ENCODE peak calls at places on chromosomes 13 and 19, in six cellular contexts. S, J, U, W, T and H are unnamed samples. For H3K4me1, the result is how much of the 10 kb centered on the place peaks cover.

GRCh38 chr19:55442372-55443044 is 592 bp downstream of the SHISA7 start:
- DNase-seq in J (no peak), T (peak), W (no peak), U (no peak), S (no peak), H (no peak)

GRCh38 chr13:75469087-75469486 is 12.9 kb downstream of the TBC1D4 start:
- DNase-seq in J (no peak), S (no peak), W (no peak), T (peak), U (no peak), H (no peak)

GRCh38 chr19:2089001-2089711 is 7.0 kb downstream of the MOB3A start:
- DNase-seq in U (no peak), W (peak), J (no peak), T (no peak), S (peak), H (no peak)

GRCh38 chr19:34837262-34837661 is 64.2 kb upstream of the ZNF599 start:
- DNase-seq in U (no peak), S (no peak), J (peak), W (no peak), T (no peak), H (peak)

GRCh38 chr19:8206147-8207087 is 2.8 kb upstream of the CERS4 start:
- DNase-seq in U (no peak), W (no peak), S (no peak), T (no peak), J (no peak), H (peak)

GRCh38 chr19:45769821-45770191 is 754 bp upstream of the SIX5 start:
- DNase-seq in S (peak), J (no peak), T (peak), U (peak), W (no peak), H (peak)

GRCh38 chr13:113962386-113962785 is 11.5 kb downstream of the C13orf46 start:
- DNase-seq in T (no peak), J (peak), U (peak), W (no peak), S (no peak), H (no peak)

GRCh38 chr19:50548191-50549058 is 19.8 kb downstream of the LRRC4B start:
- DNase-seq in J (no peak), U (no peak), W (no peak), T (no peak), S (no peak), H (no peak)

GRCh38 chr19:46902402-46902766 is 41.6 kb downstream of the ARHGAP35 start:
- DNase-seq in S (peak), W (peak), J (no peak), T (no peak), U (no peak), H (peak)

GRCh38 chr19:46909356-46909755 is 48.6 kb downstream of the ARHGAP35 start:
- DNase-seq in T (no peak), S (no peak), U (no peak), J (no peak), W (no peak), H (no peak)

GRCh38 chr19:46903458-46903857 is 42.7 kb downstream of the ARHGAP35 start:
- DNase-seq in T (no peak), J (no peak), W (no peak), S (no peak), U (no peak), H (no peak)

GRCh38 chr19:46907880-46908279 is 47.1 kb downstream of the ARHGAP35 start:
- DNase-seq in J (no peak), S (no peak), T (no peak), W (no peak), U (no peak), H (no peak)

DNA sequence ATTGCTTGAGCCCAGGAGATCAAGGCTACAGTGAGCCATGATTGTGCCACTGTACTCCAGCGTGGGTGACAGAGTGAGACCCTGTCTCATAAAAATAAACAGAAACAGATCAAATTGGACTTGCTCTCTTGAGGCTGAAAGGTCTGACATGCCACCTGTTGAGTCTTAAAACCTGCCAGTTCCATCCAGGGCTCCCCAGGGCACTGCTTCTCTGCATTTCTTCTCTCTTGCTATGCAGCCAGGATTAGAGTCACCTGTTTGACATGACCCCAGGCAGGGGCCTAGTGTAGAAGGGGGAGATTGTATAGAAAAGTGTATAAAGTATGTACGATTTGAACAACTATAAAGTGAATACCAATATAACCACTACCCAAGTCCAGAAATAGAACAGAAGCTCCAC is 45.4 kb downstream of the ARHGAP35 start:
- DNase-seq in T (no peak), J (no peak), W (no peak), S (no peak), U (no peak), H (no peak)
- H3K4me1 ChIP-seq in T (under half), J (half or more), W (under half), S (under half), U (under half), H (under half)

GRCh38 chr13:49314344-49314882 is 66.7 kb downstream of the CDADC1 start:
- DNase-seq in S (peak), U (no peak), J (no peak), T (no peak), W (peak), H (no peak)
- H3K4me1 ChIP-seq in S (under half), U (under half), J (under half), T (under half), W (under half), H (under half)

GRCh38 chr19:13011653-13012389 is 16.5 kb downstream of the NFIX start:
- DNase-seq in T (no peak), J (no peak), S (no peak), W (no peak), U (no peak), H (no peak)

GRCh38 chr19:13010992-13011652 is 15.8 kb downstream of the NFIX start:
- DNase-seq in S (no peak), T (no peak), W (no peak), J (no peak), U (no peak), H (no peak)

GRCh38 chr19:13012690-13013608 is 17.7 kb downstream of the NFIX start:
- DNase-seq in J (peak), U (no peak), T (peak), S (peak), W (peak), H (no peak)

GRCh38 chr19:13013649-13014048 is 18.4 kb downstream of the NFIX start:
- DNase-seq in J (no peak), T (no peak), S (no peak), U (no peak), W (peak), H (no peak)

DNA sequence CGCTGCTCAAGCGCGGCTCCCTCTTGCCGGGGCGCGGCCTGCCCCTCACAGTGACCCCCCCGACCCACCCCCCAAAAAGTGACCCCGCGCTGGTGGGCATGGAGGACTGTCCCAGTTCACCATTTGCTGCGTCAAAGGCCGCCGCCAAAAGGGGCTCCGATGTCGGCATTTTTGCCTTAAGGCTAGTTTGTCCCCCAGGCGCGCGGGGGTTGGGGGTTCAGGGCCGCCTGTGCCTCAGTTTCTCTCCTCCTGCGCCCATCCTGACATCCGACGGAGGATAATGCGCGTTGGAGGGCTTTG is 17.1 kb downstream of the NFIX start:
- DNase-seq in W (no peak), S (no peak), J (no peak), T (no peak), U (no peak), H (no peak)
- H3K4me1 ChIP-seq in W (under half), S (under half), J (half or more), T (under half), U (half or more), H (under half)

GRCh38 chr19:54151362-54152035 is 8.0 kb downstream of the LENG1 start:
- DNase-seq in T (no peak), S (no peak), J (no peak), W (no peak), U (no peak), H (no peak)
- H3K4me1 ChIP-seq in T (under half), S (under half), J (under half), W (under half), U (under half), H (under half)

DNA sequence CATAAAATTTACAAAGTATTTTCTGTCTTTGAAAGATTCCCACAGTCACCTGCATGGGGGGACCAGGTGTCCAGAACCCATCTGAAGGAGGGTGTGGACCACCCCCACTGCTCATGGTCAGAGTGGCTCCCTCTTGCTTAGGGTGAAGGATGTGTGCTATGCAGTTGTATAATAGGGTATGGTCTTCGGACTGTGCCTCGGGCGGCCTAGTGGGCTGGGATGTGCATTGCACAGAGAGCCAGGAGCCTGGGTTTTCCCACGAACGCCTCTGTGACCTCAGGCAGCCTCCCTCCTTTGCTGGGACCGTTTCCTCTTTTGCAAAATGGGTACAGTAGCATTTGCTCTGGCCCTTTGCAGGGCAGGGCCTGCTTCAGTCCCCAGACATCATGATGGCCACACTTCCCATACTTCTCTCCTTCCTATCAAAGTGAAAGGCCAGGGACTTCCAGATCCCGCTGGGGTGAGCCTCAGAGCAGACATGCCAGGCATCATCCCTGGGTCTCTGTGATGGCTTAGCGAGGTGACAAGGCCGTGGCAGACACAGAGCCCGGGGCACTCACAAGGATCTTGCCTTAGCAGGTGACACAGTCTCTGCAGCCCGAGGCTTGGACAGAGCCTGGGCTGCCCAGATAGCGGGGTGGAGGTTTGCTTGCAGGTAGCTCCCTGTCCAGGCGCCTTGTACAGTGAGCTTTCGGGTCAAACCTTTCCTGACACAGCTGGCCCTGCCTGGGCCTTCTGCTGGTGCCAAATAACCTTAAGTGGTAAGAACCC is 59.4 kb upstream of the ZNF536 start:
- DNase-seq in U (no peak), J (no peak), S (no peak), T (no peak), W (no peak), H (no peak)
- H3K4me1 ChIP-seq in U (under half), J (under half), S (under half), T (under half), W (under half), H (under half)

GRCh38 chr19:46904114-46905060 is 43.6 kb downstream of the ARHGAP35 start:
- DNase-seq in W (peak), J (peak), U (no peak), T (no peak), S (peak), H (peak)
- H3K4me1 ChIP-seq in W (under half), J (half or more), U (under half), T (under half), S (under half), H (under half)